ENCODE peak calls at places on chromosomes 16 and 17, in eight cellular contexts. R is HFFc6; Y is keratinocyte; M is ACHN; A is AG09309; D is stimulated activated CD4-positive, alpha-beta T cell treated with anti-CD3 and anti-CD28 coated beads, Interleukin-4, amount 100 ng/mL, for 4 hours; E is CD8-positive, alpha-beta T cell; X is kidney tubule cell. Z is an unnamed sample.

GRCh38 chr17:16407911-16408588 is 7.3 kb upstream of the TRPV2 start:
- DNase-seq in R (no peak), Y (no peak), M (peak), A (no peak), D (no peak), E (no peak), X (peak), Z (no peak)

GRCh38 chr17:6450926-6451717 is 6.9 kb downstream of the PIMREG start:
- DNase-seq in R (no peak), Y (no peak), M (no peak), A (no peak), D (no peak), E (no peak), X (no peak), Z (no peak)

GRCh38 chr17:42617956-42618431 is 8.5 kb downstream of the TUBG1 start:
- DNase-seq in R (no peak), Y (no peak), M (no peak), A (no peak), D (no peak), E (no peak), X (no peak), Z (no peak)

GRCh38 chr17:79207957-79208356 is 133.3 kb downstream of the ENGASE start:
- DNase-seq in R (no peak), Y (no peak), M (no peak), A (no peak), D (no peak), E (no peak), X (no peak), Z (no peak)

GRCh38 chr16:57609541-57610401 is 18.7 kb upstream of the ADGRG1 start:
- DNase-seq in R (no peak), Y (no peak), M (no peak), A (no peak), D (peak), E (no peak), X (no peak), Z (peak)

GRCh38 chr17:80260791-80261158 is at the start of gene RNF213:
- DNase-seq in R (no peak), Y (no peak), M (peak), A (no peak), D (peak), E (peak), X (peak), Z (peak)

GRCh38 chr17:35981908-35982330 is 622 bp upstream of the CCL16 start:
- DNase-seq in R (no peak), Y (no peak), M (no peak), A (no peak), D (no peak), E (no peak), X (no peak), Z (no peak)

GRCh38 chr16:24689128-24689527 is 40.3 kb upstream of the TNRC6A start:
- DNase-seq in R (peak), Y (no peak), M (peak), A (peak), D (no peak), E (no peak), X (peak), Z (no peak)

GRCh38 chr16:85075236-85075924 is 36.9 kb downstream of the CIBAR2 start:
- DNase-seq in R (no peak), Y (no peak), M (no peak), A (no peak), D (no peak), E (no peak), X (no peak), Z (no peak)

GRCh38 chr17:82911822-82912221 is 72.0 kb upstream of the ZNF750 start:
- DNase-seq in R (no peak), Y (no peak), M (no peak), A (no peak), D (no peak), E (no peak), X (no peak), Z (peak)

GRCh38 chr17:4738136-4739121 is 1.2 kb upstream of the ZMYND15 start:
- DNase-seq in R (no peak), Y (peak), M (peak), A (no peak), D (no peak), E (no peak), X (peak), Z (no peak)

GRCh38 chr16:86362155-86362849 is 148.0 kb upstream of the FOXF1 start:
- DNase-seq in R (peak), Y (no peak), M (no peak), A (no peak), D (no peak), E (no peak), X (no peak), Z (no peak)

GRCh38 chr17:9766970-9767369 is 24.4 kb downstream of the DHRS7C start:
- DNase-seq in R (no peak), Y (no peak), M (no peak), A (no peak), D (no peak), E (no peak), X (no peak), Z (no peak)

GRCh38 chr16:23694707-23695373 is 16.2 kb downstream of the PLK1 start:
- DNase-seq in R (no peak), Y (no peak), M (peak), A (no peak), D (no peak), E (no peak), X (peak), Z (peak)

GRCh38 chr17:67602974-67603373 is 114.8 kb upstream of the NOL11 start:
- DNase-seq in R (peak), Y (no peak), M (peak), A (peak), D (peak), E (peak), X (peak), Z (peak)

GRCh38 chr17:37791434-37791833 is 46.6 kb upstream of the HNF1B start:
- DNase-seq in R (peak), Y (no peak), M (peak), A (peak), D (no peak), E (no peak), X (peak), Z (peak)

GRCh38 chr16:23406546-23407240 is 46.3 kb downstream of the COG7 start:
- DNase-seq in R (no peak), Y (no peak), M (no peak), A (no peak), D (no peak), E (no peak), X (no peak), Z (no peak)

GRCh38 chr16:81723098-81723723 is 55.9 kb upstream of the PLCG2 start:
- DNase-seq in R (peak), Y (no peak), M (peak), A (peak), D (no peak), E (no peak), X (peak), Z (peak)

GRCh38 chr17:52106638-52107261 is 51.8 kb downstream of the CA10 start:
- DNase-seq in R (no peak), Y (no peak), M (peak), A (no peak), D (peak), E (peak), X (peak), Z (peak)

GRCh38 chr16:54512461-54512860 is 225.9 kb upstream of the IRX3 start:
- DNase-seq in R (no peak), Y (no peak), M (no peak), A (no peak), D (no peak), E (no peak), X (no peak), Z (no peak)

GRCh38 chr17:36088559-36089376 is 1.2 kb downstream of the CCL3 start:
- DNase-seq in R (no peak), Y (no peak), M (no peak), A (no peak), D (no peak), E (no peak), X (no peak), Z (no peak)

GRCh38 chr16:68646948-68647659 is 2.0 kb downstream of the CDH3 start:
- DNase-seq in R (no peak), Y (no peak), M (no peak), A (no peak), D (no peak), E (no peak), X (no peak), Z (no peak)

GRCh38 chr16:31487720-31488629 is 5.1 kb downstream of the SLC5A2 start:
- DNase-seq in R (no peak), Y (no peak), M (peak), A (no peak), D (peak), E (peak), X (peak), Z (peak)